ENCODE peak calls at places on chromosomes 1 and 21, in five cellular contexts. A is tibial nerve; P is stomach; U is activated CD8-positive, alpha-beta T cell treated with anti-CD3 and anti-CD28 coated beads for 36 hours; X is transverse colon. J is an unnamed sample.

GRCh38 chr1:38964140-38964548 is 22.5 kb upstream of the RHBDL2 start:
- DNase-seq in X (no peak), A (no peak), U (peak), P (no peak), J (peak)

GRCh38 chr1:53739109-53739681 is at the start of gene GLIS1:
- DNase-seq in A (peak), U (peak), X (peak), P (peak), J (peak)

GRCh38 chr1:182408435-182409070 is 8.1 kb upstream of the TEDDM1 start:
- DNase-seq in A (no peak), P (no peak), X (peak), U (no peak), J (no peak)

GRCh38 chr1:21157054-21157453 is 19.6 kb downstream of the EIF4G3 start:
- DNase-seq in U (no peak), A (no peak), P (no peak), X (no peak), J (no peak)

GRCh38 chr1:63984257-63984626 is 210.4 kb downstream of the ROR1 start:
- DNase-seq in A (no peak), P (no peak), X (no peak), U (no peak), J (no peak)

GRCh38 chr1:172824199-172824598 is 165.3 kb downstream of the FASLG start:
- DNase-seq in A (peak), P (no peak), X (no peak), U (no peak), J (no peak)

GRCh38 chr1:184986250-184986649 is 11.9 kb upstream of the NIBAN1 start:
- DNase-seq in P (no peak), A (no peak), X (no peak), U (no peak), J (no peak)

GRCh38 chr1:3674100-3675094 is 22.1 kb downstream of the TP73 start:
- DNase-seq in X (no peak), P (no peak), U (no peak), A (no peak), J (no peak)

GRCh38 chr21:37682908-37683307 is 233.3 kb downstream of the KCNJ6 start:
- DNase-seq in X (no peak), P (no peak), A (no peak), U (no peak), J (no peak)

GRCh38 chr1:232988572-232989040 is 38.2 kb downstream of the NTPCR start:
- DNase-seq in X (no peak), U (no peak), P (no peak), A (no peak), J (no peak)

GRCh38 chr1:166839600-166840308 is 479 bp downstream of the POGK start:
- DNase-seq in U (peak), A (no peak), X (peak), P (peak), J (peak)
- TF ChIP-seq CTCF in U (no peak), A (no peak), X (no peak), P (no peak), J (peak)

GRCh38 chr1:17911789-17912188 is 156.7 kb downstream of the ACTL8 start:
- DNase-seq in U (no peak), P (no peak), X (no peak), A (no peak), J (no peak)

GRCh38 chr1:17912491-17912890 is 157.4 kb downstream of the ACTL8 start:
- DNase-seq in P (no peak), A (no peak), U (no peak), X (no peak), J (no peak)

GRCh38 chr1:17908945-17909344 is 153.8 kb downstream of the ACTL8 start:
- DNase-seq in U (no peak), P (no peak), A (no peak), X (no peak), J (no peak)

GRCh38 chr1:17913326-17914115 is 158.4 kb downstream of the ACTL8 start:
- DNase-seq in X (no peak), A (no peak), P (no peak), U (no peak), J (no peak)

GRCh38 chr1:17909634-17910033 is 154.5 kb downstream of the ACTL8 start:
- DNase-seq in U (no peak), X (no peak), A (no peak), P (no peak), J (no peak)
- TF ChIP-seq CTCF in U (no peak), X (no peak), A (no peak), P (no peak), J (peak)

GRCh38 chr1:159196543-159196942 is 8.1 kb upstream of the ACKR1 start:
- DNase-seq in U (no peak), X (no peak), P (no peak), A (no peak), J (no peak)
- TF ChIP-seq CTCF in U (no peak), X (no peak), P (no peak), A (no peak), J (no peak)

GRCh38 chr1:205448540-205449253 is 7.1 kb downstream of the BLACAT1 start:
- DNase-seq in X (no peak), U (no peak), P (no peak), A (no peak), J (no peak)

GRCh38 chr1:205451202-205451601 is 4.6 kb downstream of the BLACAT1 start:
- DNase-seq in U (no peak), X (no peak), A (no peak), P (no peak), J (no peak)

GRCh38 chr1:205449254-205449749 is 6.5 kb downstream of the BLACAT1 start:
- DNase-seq in X (no peak), P (no peak), U (no peak), A (no peak), J (no peak)

GRCh38 chr1:205450448-205450847 is 5.4 kb downstream of the BLACAT1 start:
- DNase-seq in A (no peak), X (no peak), P (no peak), U (no peak), J (no peak)

GRCh38 chr1:205449750-205450443 is 5.9 kb downstream of the BLACAT1 start:
- DNase-seq in A (no peak), P (peak), U (peak), X (peak), J (peak)
- TF ChIP-seq CTCF in A (no peak), P (no peak), U (no peak), X (no peak), J (no peak)

DNA sequence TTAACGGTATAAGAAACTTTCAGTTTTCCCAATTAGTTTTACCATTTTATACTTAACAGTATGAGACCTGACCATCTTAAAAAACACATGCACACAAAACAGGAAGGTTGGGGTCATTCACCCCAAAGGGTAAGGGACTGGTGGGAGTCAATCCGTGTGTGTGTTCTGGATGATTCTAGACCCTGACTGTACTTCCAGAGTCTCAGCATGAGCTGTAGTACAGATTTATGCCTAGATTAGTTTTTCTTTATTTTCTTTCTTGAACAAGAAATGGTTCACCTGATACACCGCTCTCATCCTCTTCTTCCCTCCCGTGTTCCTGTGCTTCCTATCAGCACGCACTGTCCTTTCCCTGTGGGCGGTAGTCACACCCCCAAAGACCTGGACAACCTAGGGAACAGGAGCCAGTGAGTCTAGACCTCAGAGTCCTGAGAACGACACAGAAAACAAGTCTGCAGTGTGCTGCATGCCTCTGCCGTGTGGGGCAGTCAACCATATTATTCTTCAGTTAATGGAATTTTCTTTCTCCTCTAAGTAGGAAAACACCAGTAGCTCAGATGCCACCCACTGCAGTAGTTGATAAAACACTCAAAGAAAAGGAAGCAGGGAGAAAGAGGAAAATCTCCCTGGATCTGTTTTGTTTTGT is 38.9 kb upstream of the MRPS6 start:
- DNase-seq in P (no peak), A (no peak), U (no peak), X (no peak), J (no peak)
- TF ChIP-seq CTCF in P (no peak), A (no peak), U (no peak), X (no peak), J (no peak)

J was measured in GM10248.